ENCODE peak calls at places on chromosomes 16 and 17, in ten cellular contexts. C, H, P, A, Q, N, D, K, I and X are unnamed samples.

GRCh38 chr16:79758615-79759346 is 158.2 kb upstream of the MAF start:
- DNase-seq in K (no peak), D (no peak), P (no peak), I (no peak), H (no peak), C (no peak), N (peak; percentile 80), Q (no peak), A (no peak), X (no peak)

GRCh38 chr17:948284-948852 is 31.2 kb downstream of the NXN start:
- DNase-seq in P (no peak), I (no peak), N (no peak), D (no peak), A (no peak), Q (no peak), C (no peak), H (no peak), K (no peak), X (no peak)

GRCh38 chr16:56662357-56663354 is 4.9 kb downstream of the MT1F start:
- DNase-seq in N (no peak), Q (peak; percentile 59), K (no peak), D (no peak), H (no peak), P (no peak), I (no peak), C (no peak), A (peak; percentile 43), X (no peak)

GRCh38 chr17:38761612-38762011 is 9.1 kb downstream of the PSMB3 start:
- DNase-seq in K (no peak), N (no peak), H (peak; percentile 55), P (no peak), I (no peak), C (no peak), A (peak; percentile 44), D (no peak), Q (peak; percentile 62), X (no peak)

GRCh38 chr16:11612110-11612981 is 25.6 kb upstream of the LITAF start:
- DNase-seq in H (no peak), P (peak; percentile 43), D (no peak), A (no peak), C (peak; percentile 81), Q (no peak), K (peak; percentile 64), N (peak; percentile 63), I (no peak), X (no peak)

GRCh38 chr17:207775-208174 is 26.3 kb upstream of the DOC2B start:
- DNase-seq in K (no peak), C (no peak), I (no peak), H (no peak), Q (no peak), N (no peak), D (no peak), A (no peak), P (no peak), X (no peak)

GRCh38 chr17:60971515-60972369 is 294.1 kb downstream of the BCAS3 start:
- DNase-seq in A (peak; percentile 49), N (peak; percentile 20), K (no peak), H (peak; percentile 25), Q (peak; percentile 66), D (peak; percentile 59), C (no peak), I (peak; percentile 13), P (peak; percentile 29), X (no peak)

GRCh38 chr17:10119203-10120112 is 78.9 kb downstream of the GAS7 start:
- DNase-seq in N (peak; percentile 79), I (no peak), A (peak; percentile 13), D (peak; percentile 32), Q (no peak), C (peak; percentile 82), K (peak; percentile 78), H (no peak), P (no peak), X (no peak)

GRCh38 chr17:66555605-66556004 is 253.2 kb downstream of the PRKCA start:
- DNase-seq in P (no peak), D (no peak), A (no peak), H (no peak), C (no peak), N (no peak), Q (no peak), K (no peak), I (no peak), X (no peak)